ENCODE peak calls at places on chromosomes 12 and 14, in five cellular contexts. V, E, L, F and W are unnamed samples.

GRCh38 chr14:81161088-81161487 is 59.7 kb downstream of the GTF2A1 start:
- DNase-seq in V (no peak), E (no peak), L (no peak), F (no peak), W (no peak)

GRCh38 chr12:75660107-75660530 is 148.7 kb upstream of the KRR1 start:
- DNase-seq in V (no peak), E (no peak), L (no peak), F (peak), W (no peak)

GRCh38 chr12:118773956-118774723 is 207.2 kb upstream of the SRRM4 start:
- DNase-seq in V (no peak), E (no peak), L (peak), F (no peak), W (no peak)

GRCh38 chr12:94151577-94151976 is 3.2 kb downstream of the PLXNC1 start:
- DNase-seq in V (no peak), E (no peak), L (no peak), F (no peak), W (no peak)

GRCh38 chr12:104720346-104721064 is 237.6 kb downstream of the SLC41A2 start:
- DNase-seq in V (no peak), E (no peak), L (no peak), F (peak), W (no peak)

GRCh38 chr14:100440207-100440631 is 117.1 kb downstream of the SLC25A47 start:
- DNase-seq in V (no peak), E (peak), L (peak), F (peak), W (peak)

GRCh38 chr12:65121049-65121955 is at the start of gene WIF1:
- DNase-seq in V (no peak), E (peak), L (no peak), F (no peak), W (no peak)

GRCh38 chr14:75223664-75224154 is 47.3 kb upstream of the TMED10 start:
- DNase-seq in V (no peak), E (peak), L (peak), F (no peak), W (peak)

GRCh38 chr14:59254911-59255545 is 66.6 kb downstream of the DAAM1 start:
- DNase-seq in V (no peak), E (no peak), L (no peak), F (no peak), W (no peak)

GRCh38 chr12:29519585-29520182 is 22.2 kb upstream of the OVCH1 start:
- DNase-seq in V (no peak), E (no peak), L (peak), F (peak), W (peak)

GRCh38 chr14:89910706-89911017 is 43.9 kb downstream of the EFCAB11 start:
- DNase-seq in V (no peak), E (no peak), L (no peak), F (no peak), W (no peak)
- H3K4me3 ChIP-seq in V (no peak), E (no peak), L (no peak), F (no peak), W (no peak)

GRCh38 chr12:49264466-49264872 is 413 bp upstream of the TUBA1C start:
- DNase-seq in V (no peak), E (no peak), L (no peak), F (no peak), W (no peak)

GRCh38 chr12:49261726-49262125 is 3.2 kb upstream of the TUBA1C start:
- DNase-seq in V (no peak), E (no peak), L (no peak), F (no peak), W (no peak)

GRCh38 chr12:49263400-49263763 is 1.5 kb upstream of the TUBA1C start:
- DNase-seq in V (no peak), E (no peak), L (no peak), F (no peak), W (no peak)

GRCh38 chr12:49260831-49261363 is 4.0 kb upstream of the TUBA1C start:
- DNase-seq in V (no peak), E (no peak), L (no peak), F (no peak), W (no peak)

GRCh38 chr12:49264873-49265792 is at the start of gene TUBA1C:
- DNase-seq in V (peak), E (peak), L (peak), F (peak), W (peak)
- TF ChIP-seq CTCF in V (no peak), E (no peak), L (no peak), F (no peak), W (no peak)

GRCh38 chr12:1690578-1691122 is at the start of gene ADIPOR2:
- DNase-seq in V (peak), E (peak), L (peak), F (peak), W (peak)

GRCh38 chr12:1692895-1693294 is 2.0 kb downstream of the ADIPOR2 start:
- DNase-seq in V (no peak), E (no peak), L (no peak), F (no peak), W (peak)

GRCh38 chr12:1695836-1696670 is 5.2 kb downstream of the ADIPOR2 start:
- DNase-seq in V (no peak), E (no peak), L (no peak), F (no peak), W (no peak)

GRCh38 chr12:1691123-1692007 is 495 bp downstream of the ADIPOR2 start:
- DNase-seq in V (no peak), E (peak), L (peak), F (no peak), W (peak)

DNA sequence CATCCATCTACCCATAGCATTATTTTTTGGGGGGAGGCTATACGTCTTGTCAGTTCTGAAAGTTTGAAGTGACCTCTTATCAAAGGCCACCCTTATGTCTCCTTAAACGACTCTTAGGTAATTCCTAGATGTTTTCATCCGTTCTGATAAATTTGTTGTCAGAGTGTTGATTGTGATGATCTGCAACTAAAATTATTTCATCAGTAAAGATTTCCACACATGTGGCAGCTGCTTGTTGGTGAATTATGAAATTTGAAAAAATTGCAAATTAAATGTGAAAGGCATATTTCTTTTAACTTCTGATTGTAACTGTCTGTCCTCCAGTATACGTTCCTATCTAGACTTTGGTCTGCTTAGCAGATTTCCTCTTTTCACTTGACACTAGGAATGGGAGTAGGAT is 1.4 kb downstream of the ADIPOR2 start:
- DNase-seq in V (no peak), E (no peak), L (no peak), F (no peak), W (no peak)
- H3K4me3 ChIP-seq in V (peak), E (no peak), L (no peak), F (peak), W (peak)

DNA sequence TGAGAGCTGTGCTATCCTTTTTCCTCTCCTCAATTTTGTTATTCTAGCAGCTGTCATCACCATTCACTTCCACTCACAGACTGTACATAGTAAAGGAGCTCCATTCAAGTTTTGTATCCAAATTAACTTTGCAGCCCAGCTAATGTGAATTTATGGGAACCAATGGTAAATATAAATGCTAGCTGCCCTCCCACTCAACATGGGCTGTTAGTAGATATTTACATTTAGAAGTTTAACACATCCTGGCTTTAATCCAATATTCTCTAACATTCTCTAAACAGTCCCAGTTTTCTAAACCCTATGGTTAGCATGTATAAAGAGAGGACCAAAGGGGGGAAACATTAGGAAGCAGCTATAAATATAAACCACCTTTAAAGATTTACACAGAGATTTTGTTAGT is 44.5 kb downstream of the BMP4 start:
- DNase-seq in V (no peak), E (no peak), L (no peak), F (no peak), W (no peak)
- TF ChIP-seq CTCF in V (no peak), E (no peak), L (no peak), F (no peak), W (no peak)